ENCODE peak calls at places on chromosomes 7 and 10, in six cellular contexts. H, K, C, I, P and M are unnamed samples.

GRCh38 chr7:32958046-32959025 is 1.1 kb downstream of the FKBP9 start:
- DNase-seq in H (peak; percentile 60), K (no peak), C (no peak), P (no peak), I (peak; percentile 43), M (no peak)

GRCh38 chr10:100019824-100020160 is 10.0 kb upstream of the DNMBP start:
- DNase-seq in H (peak; percentile 78), C (no peak), P (peak; percentile 58), I (no peak), K (no peak), M (no peak)

GRCh38 chr7:4655311-4655710 is 26.8 kb upstream of the FOXK1 start:
- DNase-seq in I (no peak), H (no peak), K (no peak), C (no peak), P (no peak), M (no peak)

GRCh38 chr7:50068850-50069551 is 24.0 kb downstream of the ZPBP start:
- DNase-seq in C (peak; percentile 52), P (no peak), I (peak; percentile 69), K (no peak), H (peak; percentile 93), M (peak; percentile 33)

GRCh38 chr10:49106451-49106850 is 8.9 kb downstream of the VSTM4 start:
- DNase-seq in K (no peak), I (peak; percentile 67), P (peak; percentile 85), C (no peak), H (no peak), M (no peak)

GRCh38 chr10:26621889-26622681 is 75.4 kb upstream of the PDSS1 start:
- DNase-seq in H (peak; percentile 51), P (no peak), K (no peak), I (peak; percentile 56), C (no peak), M (no peak)

GRCh38 chr10:36446873-36447272 is 678.5 kb upstream of the ANKRD30A start:
- DNase-seq in C (no peak), I (peak; percentile 52), H (no peak), P (no peak), K (no peak), M (no peak)

GRCh38 chr7:105352018-105352612 is 36.6 kb downstream of the SRPK2 start:
- DNase-seq in H (no peak), I (peak; percentile 57), K (peak; percentile 87), P (peak; percentile 91), C (peak; percentile 95), M (peak; percentile 97)

GRCh38 chr10:4074559-4075407 is 289.8 kb upstream of the KLF6 start:
- DNase-seq in K (no peak), P (peak; percentile 86), H (no peak), C (no peak), I (no peak), M (no peak)

GRCh38 chr10:48439581-48440041 is 133.1 kb downstream of the MAPK8 start:
- DNase-seq in K (no peak), C (no peak), H (no peak), P (no peak), I (peak; percentile 77), M (no peak)

GRCh38 chr7:31646969-31647368 is 40.0 kb upstream of the PPP1R17 start:
- DNase-seq in H (no peak), C (no peak), I (no peak), P (no peak), K (no peak), M (no peak)

GRCh38 chr10:94042001-94042813 is 48.5 kb downstream of the PLCE1 start:
- DNase-seq in K (no peak), H (peak; percentile 59), I (no peak), C (no peak), P (no peak), M (no peak)

GRCh38 chr7:7108931-7109330 is 73.4 kb upstream of the C1GALT1 start:
- DNase-seq in H (peak; percentile 28), I (no peak), P (no peak), K (no peak), C (no peak), M (no peak)

DNA sequence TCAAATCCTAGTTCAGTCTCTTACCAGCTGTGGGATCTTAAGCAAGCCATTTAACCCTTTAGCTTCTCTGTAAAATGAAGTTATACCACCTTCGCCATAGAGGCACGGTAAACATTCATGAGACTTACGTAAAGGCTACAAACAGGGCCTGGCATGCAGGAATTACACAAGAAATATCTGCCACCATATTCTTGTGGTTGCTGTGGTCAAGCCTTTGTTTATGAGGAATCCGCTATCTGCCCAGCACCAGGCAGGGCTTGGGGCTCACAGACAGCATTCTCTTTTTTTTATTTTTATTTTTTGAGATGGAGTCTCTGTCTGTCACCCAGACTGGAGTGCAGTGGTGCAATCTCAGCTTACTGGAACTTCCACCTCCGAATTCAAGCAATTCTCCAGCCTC is 9.9 kb downstream of the AIFM2 start:
- DNase-seq in C (no peak), K (no peak), I (no peak), H (no peak), P (no peak), M (no peak)
- H3K4me3 ChIP-seq in C (no peak overlapping the region), K (no peak overlapping the region), I (no peak overlapping the region), H (no peak overlapping the region), P (no peak overlapping the region), M (no peak overlapping the region)

DNA sequence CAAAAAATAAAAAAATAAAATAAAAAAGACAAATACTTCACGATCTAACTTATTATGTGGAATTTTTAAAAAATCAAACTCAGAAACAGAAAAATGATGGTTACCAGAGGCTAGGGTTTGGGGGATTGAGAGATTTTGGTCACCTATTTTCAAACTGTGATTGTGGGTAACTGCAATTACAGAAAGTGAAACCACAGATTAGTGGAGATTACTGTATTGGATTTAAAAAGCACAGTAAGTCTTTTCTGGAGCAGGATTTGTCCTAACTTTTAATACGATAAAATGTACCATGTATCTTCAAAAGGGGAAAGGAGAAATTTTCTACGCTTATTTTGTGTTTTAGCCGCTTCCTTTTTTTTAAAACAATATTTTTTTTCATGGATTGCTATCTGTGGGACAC is 1204.9 kb upstream of the LRRTM3 start:
- DNase-seq in H (no peak), C (no peak), K (no peak), I (no peak), P (no peak), M (no peak)
- H3K4me3 ChIP-seq in H (no peak overlapping the region), C (no peak overlapping the region), K (no peak overlapping the region), I (no peak overlapping the region), P (no peak overlapping the region), M (no peak overlapping the region)

GRCh38 chr10:110634527-110635209 is 9.5 kb upstream of the RBM20 start:
- DNase-seq in C (no peak), H (no peak), K (no peak), P (no peak), I (peak; percentile 71), M (peak; percentile 54)
- H3K4me3 ChIP-seq in C (no peak overlapping the region), H (no peak overlapping the region), K (no peak overlapping the region), P (no peak overlapping the region), I (no peak overlapping the region), M (no peak overlapping the region)

GRCh38 chr10:29877798-29878491 is 181.4 kb downstream of the JCAD start:
- DNase-seq in P (peak; percentile 82), I (peak; percentile 46), C (no peak), K (no peak), H (no peak), M (no peak)

GRCh38 chr10:29876008-29876555 is 183.3 kb downstream of the JCAD start:
- DNase-seq in H (no peak), P (no peak), C (no peak), K (no peak), I (no peak), M (no peak)

GRCh38 chr10:29878492-29878891 is 180.9 kb downstream of the JCAD start:
- DNase-seq in I (no peak), H (no peak), P (no peak), C (no peak), K (no peak), M (peak; percentile 44)

GRCh38 chr10:29873941-29874340 is 185.4 kb downstream of the JCAD start:
- DNase-seq in C (no peak), H (no peak), K (no peak), P (no peak), I (no peak), M (no peak)

GRCh38 chr10:29874604-29875269 is 184.6 kb downstream of the JCAD start:
- DNase-seq in K (no peak), H (peak; percentile 36), I (no peak), P (no peak), C (no peak), M (no peak)
- H3K4me3 ChIP-seq in K (no peak overlapping the region), H (no peak overlapping the region), I (no peak overlapping the region), P (no peak overlapping the region), C (no peak overlapping the region), M (no peak overlapping the region)

GRCh38 chr7:69108041-69108440 is 490.2 kb upstream of the AUTS2 start:
- DNase-seq in C (no peak), H (no peak), I (no peak), P (no peak), K (no peak), M (no peak)
- H3K4me3 ChIP-seq in C (no peak overlapping the region), H (no peak overlapping the region), I (no peak overlapping the region), P (no peak overlapping the region), K (no peak overlapping the region), M (no peak overlapping the region)